ENCODE peak calls at places on chromosomes 6 and 20, in seven cellular contexts. I is astrocyte of the spinal cord, Y is spleen, R is right lobe of liver, J is aorta, G is stomach, K is PC-3. F is an unnamed sample.
A peak's percentile ranks its signal among the peaks of the same experiment; 100 is the strongest.

GRCh38 chr20:17142666-17143065 is 84.2 kb upstream of the PCSK2 start:
- DNase-seq in K (no peak), I (no peak), G (no peak), Y (no peak), J (no peak), R (no peak), F (no peak)

GRCh38 chr6:144063246-144063743 is 32.1 kb downstream of the SF3B5 start:
- DNase-seq in J (no peak), I (no peak), R (no peak), K (no peak), G (no peak), Y (no peak), F (no peak)

GRCh38 chr20:41046716-41047115 is 18.1 kb downstream of the TOP1 start:
- DNase-seq in K (peak; percentile 24), J (no peak), Y (no peak), I (peak; percentile 53), G (no peak), R (no peak), F (no peak)

GRCh38 chr6:35603326-35604202 is 85.2 kb downstream of the FKBP5 start:
- DNase-seq in J (no peak), K (peak; percentile 67), R (no peak), I (peak; percentile 43), G (no peak), Y (peak; percentile 61), F (no peak)

GRCh38 chr6:168456907-168457771 is 16.2 kb downstream of the SMOC2 start:
- DNase-seq in K (no peak), Y (no peak), J (no peak), R (no peak), I (no peak), G (no peak), F (no peak)

GRCh38 chr6:25125736-25126135 is 153.4 kb upstream of the CARMIL1 start:
- DNase-seq in K (no peak), Y (no peak), R (no peak), G (no peak), I (no peak), J (no peak), F (no peak)

GRCh38 chr6:1846611-1847010 is 236.9 kb downstream of the FOXC1 start:
- DNase-seq in K (no peak), Y (no peak), R (no peak), I (no peak), G (no peak), J (no peak), F (no peak)

GRCh38 chr6:4644962-4645361 is 131.2 kb upstream of the CDYL start:
- DNase-seq in G (no peak), Y (no peak), J (no peak), I (no peak), K (no peak), R (no peak), F (no peak)

GRCh38 chr20:32362924-32363364 is 4.8 kb downstream of the ASXL1 start:
- DNase-seq in G (no peak), I (no peak), J (no peak), K (no peak), R (no peak), Y (no peak), F (no peak)

GRCh38 chr6:11094411-11094851 is 797 bp downstream of the SMIM13 start:
- DNase-seq in R (peak; percentile 72), K (peak; percentile 56), Y (peak; percentile 88), J (peak; percentile 58), I (peak; percentile 61), G (peak; percentile 47), F (no peak)

DNA sequence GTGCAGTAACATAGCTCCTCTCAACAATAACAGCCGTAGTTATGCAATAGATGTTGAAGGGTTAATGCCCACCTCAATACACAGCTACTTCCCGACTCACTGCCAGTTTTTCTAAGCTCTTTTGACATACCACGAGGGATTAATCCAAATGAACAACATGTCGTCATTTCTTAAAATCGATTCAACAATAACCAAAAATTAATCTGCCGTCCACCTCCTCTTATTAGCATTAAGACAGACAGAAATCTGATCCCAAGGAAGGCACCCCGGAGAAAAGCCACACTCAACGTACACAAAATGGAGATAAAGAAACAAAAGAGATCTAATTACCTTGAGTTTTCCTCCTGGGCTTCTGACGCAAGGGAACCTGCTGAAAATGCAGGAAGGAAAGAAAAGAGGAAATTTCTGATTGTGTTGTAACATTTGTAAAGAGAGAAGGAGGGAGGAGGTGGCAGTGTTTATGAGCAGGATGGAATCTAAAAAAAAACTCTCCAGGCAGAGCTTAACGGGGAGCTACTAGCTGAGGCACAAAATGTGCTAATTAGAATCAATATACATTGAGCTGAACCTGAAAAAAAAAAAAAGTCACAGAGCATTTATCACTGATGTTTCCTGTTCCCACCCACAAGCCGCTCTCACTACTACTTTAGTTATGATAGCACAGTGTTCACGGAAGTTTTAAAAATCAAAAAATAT is 109.3 kb downstream of the IPCEF1 start:
- DNase-seq in J (no peak), G (no peak), R (no peak), I (no peak), Y (no peak), K (no peak), F (no peak)
- H3K4me3 ChIP-seq in J (no peak overlapping the region), G (peak overlapping the region; percentile 32), R (no peak overlapping the region), I (no peak overlapping the region), Y (peak overlapping the region; percentile 44), K (no peak overlapping the region), F (no peak overlapping the region)

DNA sequence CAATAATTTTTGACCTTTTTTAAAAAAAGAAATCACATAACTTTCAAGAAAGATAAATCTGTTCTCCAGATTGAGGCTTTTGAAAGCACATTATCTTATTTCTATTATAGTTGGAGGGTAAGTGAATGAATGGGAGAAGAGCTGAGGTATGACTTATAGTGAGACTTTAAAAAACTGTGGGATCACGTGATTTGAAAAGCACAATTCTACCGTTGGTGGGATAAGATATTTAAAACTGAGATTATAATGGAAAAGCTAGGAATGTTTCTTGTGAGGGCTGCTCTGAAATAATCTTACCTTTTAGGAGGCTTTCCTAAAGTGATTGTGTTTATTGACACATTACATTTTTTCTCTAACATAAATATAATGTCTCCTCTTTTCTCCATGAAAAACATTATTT is 9.5 kb upstream of the OPN5 start:
- DNase-seq in G (no peak), K (no peak), J (no peak), I (no peak), R (no peak), Y (no peak), F (no peak)
- H3K4me3 ChIP-seq in G (no peak overlapping the region), K (no peak overlapping the region), J (no peak overlapping the region), I (no peak overlapping the region), R (no peak overlapping the region), Y (no peak overlapping the region), F (no peak overlapping the region)

GRCh38 chr20:61746781-61747180 is 318.9 kb downstream of the TAF4 start:
- DNase-seq in R (peak; percentile 48), I (no peak), K (no peak), G (no peak), Y (peak; percentile 56), J (peak; percentile 12), F (no peak)
- H3K4me3 ChIP-seq in R (no peak overlapping the region), I (no peak overlapping the region), K (no peak overlapping the region), G (no peak overlapping the region), Y (no peak overlapping the region), J (no peak overlapping the region), F (no peak overlapping the region)

DNA sequence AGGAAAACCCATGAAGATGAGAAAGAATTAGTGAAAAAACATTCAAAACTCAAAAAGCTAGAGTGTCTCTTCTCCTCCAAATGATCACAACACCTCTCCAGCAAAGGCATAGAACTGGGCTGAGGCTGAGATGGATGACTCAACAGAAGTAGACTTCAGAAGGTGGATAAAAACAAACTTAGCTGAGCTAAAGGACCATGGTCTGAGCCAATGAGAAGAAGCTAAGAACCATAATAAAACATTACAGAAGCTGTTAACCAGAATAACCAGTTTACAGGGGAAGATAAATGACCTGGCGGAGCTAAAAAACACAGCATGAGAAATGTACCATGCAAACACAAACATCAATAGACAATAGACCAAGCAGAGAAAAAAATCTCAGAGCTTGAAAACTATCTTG is 904.1 kb upstream of the MANEA start:
- DNase-seq in I (no peak), R (no peak), K (peak; percentile 5), J (no peak), G (no peak), Y (no peak), F (no peak)
- H3K4me3 ChIP-seq in I (no peak overlapping the region), R (no peak overlapping the region), K (no peak overlapping the region), J (no peak overlapping the region), G (no peak overlapping the region), Y (no peak overlapping the region), F (no peak overlapping the region)

DNA sequence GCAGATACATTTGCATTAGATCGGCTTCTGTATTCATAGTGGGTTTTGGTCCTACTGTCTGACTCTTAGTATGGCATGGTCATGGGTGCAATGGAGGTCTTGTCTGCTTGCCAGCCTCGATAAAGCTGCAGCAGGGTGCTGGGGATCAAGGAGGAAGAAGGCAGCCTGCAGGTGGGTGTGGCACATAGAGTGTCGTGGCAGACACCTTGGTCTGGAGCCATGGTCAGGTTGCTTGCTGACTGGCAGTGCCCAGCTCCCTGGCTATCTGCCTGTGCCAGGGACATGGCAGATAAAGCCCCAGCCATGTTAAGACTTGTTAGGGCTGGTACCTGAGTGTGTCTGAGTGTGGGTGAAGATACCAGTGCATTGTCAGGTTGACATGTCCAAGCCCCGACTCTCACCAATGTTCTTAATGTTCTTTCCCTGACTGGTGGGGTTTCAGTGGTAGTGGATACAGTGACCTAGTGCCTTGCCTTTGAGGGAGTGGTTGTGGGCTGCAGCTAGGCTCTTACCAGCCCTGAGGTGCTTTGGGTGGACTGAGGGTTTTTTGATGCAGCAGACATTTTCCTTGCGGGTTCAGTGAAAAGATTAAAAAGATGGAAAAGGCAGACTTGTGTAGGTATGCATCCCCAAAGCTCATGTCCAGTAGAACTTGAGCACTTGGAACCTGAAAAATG is 1.8 kb downstream of the FAM83D start:
- DNase-seq in R (no peak), I (no peak), Y (no peak), K (peak; percentile 43), G (no peak), J (no peak), F (no peak)
- H3K4me3 ChIP-seq in R (no peak overlapping the region), I (peak overlapping the region; percentile 69), Y (peak overlapping the region; percentile 77), K (peak overlapping the region; percentile 95), G (peak overlapping the region; percentile 68), J (no peak overlapping the region), F (peak overlapping the region; percentile 93)

GRCh38 chr20:19885981-19886665 is 128.1 kb downstream of the RIN2 start:
- DNase-seq in J (peak; percentile 78), G (peak; percentile 61), K (peak; percentile 77), I (no peak), Y (no peak), R (peak; percentile 81), F (no peak)
- H3K4me3 ChIP-seq in J (no peak overlapping the region), G (peak overlapping the region; percentile 22), K (peak overlapping the region; percentile 60), I (no peak overlapping the region), Y (peak overlapping the region; percentile 32), R (no peak overlapping the region), F (no peak overlapping the region)